ENCODE peak calls at places on chromosomes 5 and 9, in seven cellular contexts. J is SK-N-SH, T is HL-60, Q is psoas muscle, S is OCI-LY7, I is prostate gland, P is IMR-90. K is an unnamed sample.

GRCh38 chr5:65902104-65902503 is 24.3 kb upstream of the ERBIN start:
- DNase-seq in J (no peak), T (no peak), Q (no peak), S (no peak), I (no peak), P (no peak), K (no peak)

GRCh38 chr9:95874303-95874988 is 1.0 kb upstream of the ERCC6L2 start:
- DNase-seq in J (peak; percentile 22), T (no peak), Q (no peak), S (no peak), I (no peak), P (peak; percentile 7), K (peak; percentile 26)

GRCh38 chr9:111897831-111898144 is 1.2 kb downstream of the UGCG start:
- DNase-seq in J (peak; percentile 14), T (no peak), Q (no peak), S (peak; percentile 82), I (no peak), P (no peak), K (no peak)

GRCh38 chr5:179234563-179235135 is 110.6 kb downstream of the ADAMTS2 start:
- DNase-seq in J (no peak), T (no peak), Q (no peak), S (no peak), I (no peak), P (no peak), K (no peak)

GRCh38 chr5:66807743-66808142 is 211.6 kb downstream of the MAST4 start:
- DNase-seq in J (peak; percentile 39), T (no peak), Q (no peak), S (no peak), I (peak; percentile 32), P (peak; percentile 55), K (peak; percentile 92)

GRCh38 chr9:101673642-101674041 is 64.8 kb downstream of the GRIN3A start:
- DNase-seq in J (no peak), T (no peak), Q (no peak), S (no peak), I (peak; percentile 38), P (no peak), K (no peak)

GRCh38 chr5:138177936-138178515 is 404 bp downstream of the BRD8 start:
- DNase-seq in J (peak; percentile 55), T (no peak), Q (no peak), S (peak; percentile 49), I (peak; percentile 33), P (peak; percentile 18), K (peak; percentile 73)

GRCh38 chr5:68224561-68225187 is 9.1 kb downstream of the PIK3R1 start:
- DNase-seq in J (no peak), T (no peak), Q (no peak), S (no peak), I (no peak), P (peak; percentile 56), K (peak; percentile 24)

GRCh38 chr5:128538249-128539037 is 398 bp upstream of the FBN2 start:
- DNase-seq in J (peak; percentile 16), T (peak; percentile 93), Q (peak; percentile 56), S (no peak), I (peak; percentile 10), P (peak; percentile 80), K (peak; percentile 79)

GRCh38 chr5:120507826-120508463 is 43.8 kb downstream of the PRR16 start:
- DNase-seq in J (no peak), T (no peak), Q (no peak), S (no peak), I (no peak), P (peak; percentile 64), K (no peak)

GRCh38 chr9:131107760-131108159 is 11.4 kb downstream of the AIF1L start:
- DNase-seq in J (peak; percentile 8), T (no peak), Q (no peak), S (no peak), I (no peak), P (no peak), K (no peak)

GRCh38 chr9:5425006-5425628 is 12.6 kb downstream of the PLGRKT start:
- DNase-seq in J (peak; percentile 37), T (peak; percentile 9), Q (no peak), S (peak; percentile 56), I (no peak), P (no peak), K (peak; percentile 2)

GRCh38 chr9:137881591-137882505 is 4.3 kb downstream of the CACNA1B start:
- DNase-seq in J (no peak), T (no peak), Q (no peak), S (no peak), I (no peak), P (no peak), K (peak; percentile 28)

GRCh38 chr5:93790401-93790800 is 49.0 kb upstream of the POU5F2 start:
- DNase-seq in J (no peak), T (no peak), Q (no peak), S (no peak), I (no peak), P (peak; percentile 85), K (no peak)

GRCh38 chr9:137078701-137079400 is 1.5 kb downstream of the UAP1L1 start:
- DNase-seq in J (no peak), T (no peak), Q (no peak), S (no peak), I (no peak), P (no peak), K (no peak)

GRCh38 chr9:124215956-124216355 is 41.8 kb upstream of the NEK6 start:
- DNase-seq in J (no peak), T (no peak), Q (peak; percentile 4), S (no peak), I (no peak), P (no peak), K (no peak)

GRCh38 chr9:79308012-79308411 is 263.8 kb upstream of the TLE4 start:
- DNase-seq in J (no peak), T (no peak), Q (no peak), S (no peak), I (no peak), P (no peak), K (no peak)

GRCh38 chr5:34708777-34709176 is 52.6 kb downstream of the RAI14 start:
- DNase-seq in J (no peak), T (no peak), Q (no peak), S (no peak), I (no peak), P (no peak), K (no peak)

GRCh38 chr9:97307500-97308163 is at the start of gene CCDC180:
- DNase-seq in J (no peak), T (no peak), Q (peak; percentile 80), S (no peak), I (no peak), P (no peak), K (no peak)

GRCh38 chr5:61332369-61332745 is 299 bp downstream of the ZSWIM6 start:
- DNase-seq in J (peak; percentile 52), T (no peak), Q (peak; percentile 76), S (no peak), I (peak; percentile 25), P (no peak), K (no peak)

GRCh38 chr9:98494852-98495251 is 213.9 kb downstream of the GABBR2 start:
- DNase-seq in J (no peak), T (no peak), Q (no peak), S (no peak), I (no peak), P (no peak), K (no peak)

GRCh38 chr5:173792781-173793547 is 95.2 kb upstream of the CPEB4 start:
- DNase-seq in J (no peak), T (no peak), Q (no peak), S (no peak), I (no peak), P (no peak), K (no peak)

GRCh38 chr5:138666226-138666742 is 86.9 kb upstream of the CTNNA1 start:
- DNase-seq in J (no peak), T (no peak), Q (no peak), S (no peak), I (no peak), P (no peak), K (no peak)

GRCh38 chr5:145872486-145872885 is 328 bp downstream of the GRXCR2 start:
- DNase-seq in J (no peak), T (no peak), Q (no peak), S (no peak), I (no peak), P (no peak), K (no peak)

GRCh38 chr9:12846035-12846434 is 71.2 kb downstream of the LURAP1L start:
- DNase-seq in J (no peak), T (no peak), Q (no peak), S (no peak), I (no peak), P (no peak), K (no peak)

GRCh38 chr5:147391781-147392180 is 118.1 kb downstream of the DPYSL3 start:
- DNase-seq in J (peak; percentile 60), T (peak; percentile 48), Q (peak; percentile 76), S (peak; percentile 2), I (no peak), P (peak; percentile 84), K (peak; percentile 59)

DNA sequence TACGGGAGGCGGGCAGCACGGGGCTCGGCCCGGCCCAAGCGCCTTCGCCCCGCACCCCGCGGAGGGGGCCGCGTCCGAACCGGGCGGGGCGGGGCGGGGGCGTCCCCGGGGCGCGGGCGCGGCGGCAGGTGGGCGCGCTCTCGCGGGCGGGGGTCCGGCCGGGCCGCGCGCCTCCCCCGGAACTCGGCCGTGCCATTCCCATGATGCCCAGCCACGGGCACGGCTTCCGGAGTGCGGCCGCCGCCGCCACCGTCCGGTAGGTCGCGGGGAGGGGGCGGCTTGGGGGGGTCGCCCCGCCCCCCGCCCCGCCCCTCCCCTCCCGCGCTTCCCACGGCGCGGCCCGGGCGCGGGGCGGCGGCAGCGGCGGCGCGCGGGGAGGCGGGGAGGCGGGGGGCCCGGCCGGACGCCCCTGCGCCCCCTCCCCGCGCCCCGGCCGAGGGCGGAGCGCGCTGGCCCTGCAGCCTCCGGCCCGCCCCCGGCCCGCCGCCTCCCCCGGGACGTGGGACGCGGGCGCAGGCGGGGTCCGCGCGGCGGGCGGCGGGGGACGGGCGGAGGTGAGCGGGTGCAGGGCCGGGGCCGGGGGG is at the start of gene PPP1R26:
- DNase-seq in J (peak; percentile 94), T (no peak), Q (no peak), S (peak; percentile 10), I (no peak), P (no peak), K (peak; percentile 34)
- H3K27ac ChIP-seq in J (peak within 1 kb of the TSS; percentile 9), T (no peak within 1 kb of the TSS), Q (no peak within 1 kb of the TSS), S (no peak within 1 kb of the TSS), I (peak within 1 kb of the TSS; percentile 82), P (peak within 1 kb of the TSS; percentile 1), K (peak within 1 kb of the TSS; percentile 73)

DNA sequence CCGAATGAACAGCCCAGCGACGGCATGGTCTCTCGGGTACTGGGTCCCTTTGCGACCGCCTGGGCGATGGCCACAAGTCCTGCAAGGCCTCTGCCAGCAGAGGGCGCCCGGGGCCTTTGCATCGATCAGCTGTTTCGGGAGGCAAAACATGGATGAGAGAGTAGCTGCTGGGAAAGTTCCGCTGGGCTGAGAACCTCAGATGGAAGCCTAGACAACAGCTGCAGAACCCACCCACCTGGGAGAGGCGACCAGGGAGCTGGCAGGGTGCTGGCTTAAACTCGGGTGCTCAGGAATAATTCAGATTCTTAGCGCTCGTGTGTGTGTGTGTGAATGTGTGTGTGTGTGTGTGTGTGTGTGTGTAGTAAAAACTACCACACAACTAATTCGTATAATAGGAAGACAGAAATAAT is 50.0 kb downstream of the TRIM32 start:
- DNase-seq in J (peak; percentile 83), T (peak; percentile 67), Q (peak; percentile 86), S (peak; percentile 78), I (peak; percentile 70), P (peak; percentile 66), K (peak; percentile 96)
- TF ChIP-seq CTCF in J (peak; percentile 91), T (peak; percentile 86), Q (peak; percentile 80), S (peak; percentile 91), I (peak; percentile 65), P (peak; percentile 93), K (peak; percentile 99)

GRCh38 chr9:70076678-70077077 is 33.0 kb downstream of the MAMDC2 start:
- DNase-seq in J (no peak), T (no peak), Q (no peak), S (no peak), I (no peak), P (no peak), K (no peak)
- H3K27ac ChIP-seq in J (no peak overlapping the region), T (no peak overlapping the region), Q (no peak overlapping the region), S (no peak overlapping the region), I (peak overlapping the region; percentile 60), P (no peak overlapping the region), K (no peak overlapping the region)

GRCh38 chr5:107359916-107360234 is 310.9 kb downstream of the EFNA5 start:
- DNase-seq in J (no peak), T (no peak), Q (no peak), S (peak; percentile 60), I (no peak), P (no peak), K (no peak)
- TF ChIP-seq CTCF in J (peak; percentile 27), T (no peak), Q (no peak), S (peak; percentile 71), I (no peak), P (no peak), K (no peak)